ENCODE peak calls at places on chromosome 1, in four cellular contexts. Z, N, T and H are unnamed samples.

GRCh38 chr1:248631354-248632041 is 3.4 kb downstream of the OR2T11 start:
- ATAC-seq in Z (no peak), N (peak), T (no peak), H (no peak)

GRCh38 chr1:116827607-116828125 is 73.4 kb downstream of the CD2 start:
- ATAC-seq in Z (no peak), N (no peak), T (peak), H (no peak)

GRCh38 chr1:104699433-104699832 is 949.7 kb downstream of the AMY1C start:
- ATAC-seq in Z (no peak), N (no peak), T (no peak), H (no peak)

GRCh38 chr1:100894622-100895539 is at the start of gene EXTL2:
- ATAC-seq in Z (peak), N (peak), T (peak), H (peak)

GRCh38 chr1:84370831-84371394 is 27.4 kb upstream of the DNASE2B start:
- ATAC-seq in Z (no peak), N (peak), T (no peak), H (no peak)

GRCh38 chr1:198174297-198174696 is 17.5 kb downstream of the NEK7 start:
- ATAC-seq in Z (peak), N (no peak), T (peak), H (peak)

GRCh38 chr1:15128520-15129313 is 24.8 kb upstream of the TMEM51 start:
- ATAC-seq in Z (peak), N (peak), T (peak), H (peak)

GRCh38 chr1:112264010-112264409 is 132.0 kb upstream of the CTTNBP2NL start:
- ATAC-seq in Z (no peak), N (no peak), T (no peak), H (no peak)

GRCh38 chr1:14677291-14677690 is 78.8 kb downstream of the KAZN start:
- ATAC-seq in Z (no peak), N (no peak), T (no peak), H (no peak)

GRCh38 chr1:231383159-231383855 is 38.8 kb downstream of the EGLN1 start:
- ATAC-seq in Z (no peak), N (no peak), T (no peak), H (peak)

GRCh38 chr1:119475866-119476439 is 31.1 kb upstream of the HSD3B1 start:
- ATAC-seq in Z (no peak), N (peak), T (peak), H (peak)

GRCh38 chr1:220511785-220512184 is 16.2 kb upstream of the MARK1 start:
- ATAC-seq in Z (no peak), N (peak), T (no peak), H (no peak)

GRCh38 chr1:238647877-238648276 is 738.5 kb upstream of the CHRM3 start:
- ATAC-seq in Z (no peak), N (peak), T (no peak), H (peak)

GRCh38 chr1:206846475-206846874 is 18.9 kb upstream of the IL20 start:
- ATAC-seq in Z (no peak), N (no peak), T (no peak), H (no peak)